ENCODE peak calls at places on chromosome 3, in seven cellular contexts. B is cardiac muscle cell; O is GM18507; E is T-helper 1 cell; M is AG04450; G is heart left ventricle; A is stimulated activated CD8-positive, alpha-beta memory T cell treated with anti-CD3 and anti-CD28 coated beads, Interleukin-4, amount 100 ng/mL, for 48 hours. W is an unnamed sample.

GRCh38 chr3:8822141-8822540 is 52.7 kb upstream of the OXTR start:
- DNase-seq in B (peak; percentile 81), O (no peak), E (no peak), M (peak; percentile 3), G (no peak), A (no peak), W (no peak)

GRCh38 chr3:125141596-125142417 is 70.7 kb downstream of the SLC12A8 start:
- DNase-seq in B (peak; percentile 64), O (peak; percentile 68), E (peak; percentile 92), M (no peak), G (peak; percentile 84), A (peak; percentile 81), W (peak; percentile 60)

GRCh38 chr3:32421991-32422859 is 30.6 kb downstream of the CMTM7 start:
- DNase-seq in B (peak; percentile 92), O (no peak), E (no peak), M (no peak), G (peak; percentile 84), A (peak; percentile 22), W (no peak)

GRCh38 chr3:79824166-79824565 is 56.4 kb upstream of the ROBO1 start:
- DNase-seq in B (no peak), O (no peak), E (no peak), M (no peak), G (no peak), A (no peak), W (no peak)

GRCh38 chr3:30347679-30348216 is 258.7 kb upstream of the TGFBR2 start:
- DNase-seq in B (peak; percentile 62), O (no peak), E (peak; percentile 90), M (no peak), G (no peak), A (peak; percentile 51), W (no peak)

GRCh38 chr3:129604942-129605592 is 1.4 kb downstream of the PLXND1 start:
- DNase-seq in B (peak; percentile 58), O (no peak), E (no peak), M (no peak), G (no peak), A (no peak), W (no peak)

GRCh38 chr3:67691926-67692325 is 37.5 kb upstream of the SUCLG2 start:
- DNase-seq in B (no peak), O (no peak), E (no peak), M (no peak), G (no peak), A (no peak), W (no peak)

GRCh38 chr3:172289583-172289982 is 158.7 kb downstream of the GHSR start:
- DNase-seq in B (no peak), O (no peak), E (no peak), M (no peak), G (peak; percentile 52), A (no peak), W (no peak)

GRCh38 chr3:195727596-195728195 is 6.9 kb downstream of the MUC20 start:
- DNase-seq in B (no peak), O (no peak), E (peak; percentile 45), M (no peak), G (no peak), A (no peak), W (no peak)

GRCh38 chr3:38039899-38040261 is 872 bp downstream of the DLEC1 start:
- DNase-seq in B (peak; percentile 54), O (no peak), E (peak; percentile 79), M (no peak), G (peak; percentile 60), A (peak; percentile 55), W (no peak)

GRCh38 chr3:80550154-80550553 is 782.4 kb upstream of the ROBO1 start:
- DNase-seq in B (no peak), O (no peak), E (no peak), M (no peak), G (no peak), A (no peak), W (no peak)

GRCh38 chr3:33339758-33340157 is 62.5 kb downstream of the FBXL2 start:
- DNase-seq in B (no peak), O (no peak), E (no peak), M (no peak), G (no peak), A (no peak), W (no peak)

GRCh38 chr3:111768571-111769100 is 90.4 kb upstream of the PHLDB2 start:
- DNase-seq in B (peak; percentile 94), O (no peak), E (no peak), M (peak; percentile 43), G (no peak), A (no peak), W (no peak)

GRCh38 chr3:194654443-194654842 is 17.5 kb downstream of the LSG1 start:
- DNase-seq in B (no peak), O (no peak), E (peak; percentile 57), M (no peak), G (no peak), A (no peak), W (no peak)

GRCh38 chr3:39478226-39478625 is 10.7 kb downstream of the MOBP start:
- DNase-seq in B (no peak), O (no peak), E (no peak), M (no peak), G (no peak), A (no peak), W (no peak)

GRCh38 chr3:126180477-126181397 is at the start of gene ALDH1L1:
- DNase-seq in B (peak; percentile 93), O (no peak), E (no peak), M (no peak), G (peak; percentile 93), A (no peak), W (no peak)

W was measured in GM12891.